ENCODE peak calls at places on chromosomes 3 and 15, in four cellular contexts. I is brain microvascular endothelial cell, S is sigmoid colon, Y is HepG2. T is an unnamed sample.

GRCh38 chr15:72790302-72790955 is 6.9 kb upstream of the ADPGK start:
- DNase-seq in I (no peak), S (no peak), Y (no peak), T (no peak)

GRCh38 chr15:91853968-91854943 is 748 bp downstream of the SLCO3A1 start:
- DNase-seq in I (no peak), S (peak), Y (no peak), T (no peak)

GRCh38 chr3:103308921-103309320 is 874.1 kb downstream of the ZPLD1 start:
- DNase-seq in I (no peak), S (no peak), Y (no peak), T (no peak)

GRCh38 chr3:128488995-128489859 is 3.8 kb downstream of the GATA2 start:
- DNase-seq in I (no peak), S (peak), Y (peak), T (no peak)

GRCh38 chr3:187130346-187131066 is 8.8 kb downstream of the RPL39L start:
- DNase-seq in I (peak), S (no peak), Y (no peak), T (peak)

GRCh38 chr3:13111874-13112520 is 38.8 kb upstream of the IQSEC1 start:
- DNase-seq in I (no peak), S (peak), Y (peak), T (no peak)

GRCh38 chr3:14200841-14201240 is 22.2 kb downstream of the LSM3 start:
- DNase-seq in I (no peak), S (no peak), Y (no peak), T (no peak)

GRCh38 chr3:130950641-130951040 is 56.8 kb downstream of the ATP2C1 start:
- DNase-seq in I (peak), S (no peak), Y (no peak), T (no peak)

GRCh38 chr3:154235330-154235729 is 89.0 kb downstream of the DHX36 start:
- DNase-seq in I (peak), S (no peak), Y (no peak), T (no peak)

GRCh38 chr3:28287046-28287445 is 45.6 kb downstream of the CMC1 start:
- DNase-seq in I (no peak), S (no peak), Y (no peak), T (no peak)

GRCh38 chr3:28291577-28291976 is 50.2 kb downstream of the CMC1 start:
- DNase-seq in I (no peak), S (no peak), Y (no peak), T (no peak)

GRCh38 chr3:28290863-28291300 is 49.5 kb downstream of the CMC1 start:
- DNase-seq in I (no peak), S (no peak), Y (no peak), T (peak)

GRCh38 chr3:28286595-28286994 is 45.2 kb downstream of the CMC1 start:
- DNase-seq in I (no peak), S (no peak), Y (peak), T (peak)
- TF ChIP-seq CTCF in I (peak), S (peak), Y (peak), T (peak)

DNA sequence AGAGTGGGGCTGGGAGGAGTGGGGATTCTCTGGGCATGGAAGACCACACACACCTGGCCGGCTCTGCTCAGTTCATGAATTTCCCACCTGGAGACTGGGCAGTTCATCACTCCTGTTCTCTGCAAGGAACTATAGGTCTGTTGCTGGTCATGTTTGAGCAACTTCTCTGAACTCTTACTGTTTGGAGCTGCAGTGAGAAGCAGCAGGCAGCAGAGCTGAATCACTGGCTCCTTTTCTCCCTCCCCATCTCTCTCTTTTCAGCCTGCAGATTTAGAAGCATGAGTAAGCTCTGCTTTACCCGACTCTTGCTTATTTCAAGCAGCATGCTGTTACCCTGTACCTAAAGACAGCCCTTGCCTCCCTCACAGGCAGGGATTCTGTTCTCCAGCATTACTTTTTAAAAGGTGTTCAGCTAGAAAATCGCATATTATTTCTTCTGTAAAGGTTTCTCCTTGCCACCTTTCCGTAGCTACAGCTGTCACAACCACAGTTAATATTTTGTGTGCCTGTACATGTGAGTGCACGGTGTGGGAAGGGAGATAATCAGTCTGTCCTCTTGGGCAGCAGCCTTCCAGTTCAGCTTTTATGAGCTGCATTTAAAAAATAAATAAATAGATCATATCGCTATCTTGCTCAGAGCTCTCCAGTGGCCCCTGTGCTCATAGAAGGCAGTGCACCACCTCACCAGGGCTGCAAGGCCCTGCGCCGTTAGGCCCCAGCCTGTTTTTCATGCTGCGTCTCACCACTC is 131.6 kb downstream of the CHCHD6 start:
- DNase-seq in I (peak), S (peak), Y (no peak), T (no peak)
- TF ChIP-seq CTCF in I (peak), S (no peak), Y (no peak), T (no peak)

GRCh38 chr3:122985539-122985938 is 42.0 kb downstream of the SEMA5B start:
- DNase-seq in I (no peak), S (no peak), Y (no peak), T (no peak)
- TF ChIP-seq CTCF in I (no peak), S (no peak), Y (no peak), T (no peak)

GRCh38 chr3:183515968-183516851 is 39.3 kb downstream of the KLHL6 start:
- DNase-seq in I (no peak), S (no peak), Y (no peak), T (peak)
- TF ChIP-seq CTCF in I (no peak), S (no peak), Y (no peak), T (peak)

GRCh38 chr3:60269829-60270266 is 981.4 kb downstream of the FHIT start:
- DNase-seq in I (no peak), S (no peak), Y (no peak), T (no peak)

GRCh38 chr3:60269377-60269776 is 981.9 kb downstream of the FHIT start:
- DNase-seq in I (peak), S (no peak), Y (no peak), T (no peak)

GRCh38 chr3:60262546-60262945 is 988.7 kb downstream of the FHIT start:
- DNase-seq in I (no peak), S (no peak), Y (no peak), T (no peak)

GRCh38 chr3:60268123-60268522 is 983.1 kb downstream of the FHIT start:
- DNase-seq in I (no peak), S (no peak), Y (no peak), T (no peak)

DNA sequence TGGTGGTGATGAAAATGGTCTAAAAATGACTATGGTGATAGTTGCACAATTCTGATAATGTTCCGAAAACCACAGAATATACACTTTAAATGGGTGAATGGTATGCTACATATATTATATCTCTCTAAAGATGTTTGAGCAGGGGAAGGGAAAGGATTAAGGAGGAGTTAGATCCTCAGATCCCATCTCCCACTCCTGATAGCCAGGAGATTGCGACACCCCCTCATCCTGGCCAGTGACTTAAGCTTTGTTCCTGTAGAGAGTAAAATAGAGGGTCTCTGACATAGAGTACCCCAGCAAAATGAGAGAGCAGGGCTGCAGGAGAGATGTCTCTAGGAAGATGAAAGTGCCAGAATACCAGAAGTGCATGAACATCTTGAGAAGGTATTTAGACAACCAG is 984.8 kb downstream of the FHIT start:
- DNase-seq in I (no peak), S (no peak), Y (no peak), T (no peak)
- TF ChIP-seq CTCF in I (no peak), S (no peak), Y (no peak), T (no peak)

T was measured in GM12865.